ENCODE peak calls at places on chromosomes 1 and 21, in six cellular contexts. G is AG09309, K is colonic mucosa, U is tibial artery, O is RWPE2, R is heart left ventricle. Q is an unnamed sample.
A peak's percentile ranks its signal among the peaks of the same experiment; 100 is the strongest.

GRCh38 chr1:57963545-57963944 is 539.7 kb upstream of the DAB1 start:
- DNase-seq in K (no peak), R (no peak), G (no peak), O (no peak), U (no peak), Q (no peak)

GRCh38 chr1:25572107-25572506 is 28.7 kb downstream of the LDLRAP1 start:
- DNase-seq in G (no peak), K (no peak), U (no peak), R (no peak), O (no peak), Q (no peak)

GRCh38 chr1:167196185-167196584 is 24.5 kb upstream of the POU2F1 start:
- DNase-seq in K (no peak), U (no peak), G (no peak), O (no peak), R (no peak), Q (no peak)

GRCh38 chr1:212311836-212312497 is 26.8 kb downstream of the PPP2R5A start:
- DNase-seq in O (no peak), K (no peak), U (no peak), G (no peak), R (no peak), Q (no peak)

GRCh38 chr1:145858238-145858936 is 494 bp downstream of the PIAS3 start:
- DNase-seq in O (no peak), R (peak; percentile 54), K (peak; percentile 75), U (peak; percentile 66), G (no peak), Q (no peak)

GRCh38 chr1:63601912-63602311 is 8.7 kb downstream of the PGM1 start:
- DNase-seq in U (no peak), O (no peak), K (no peak), R (no peak), G (no peak), Q (no peak)

GRCh38 chr1:63671514-63671913 is 78.3 kb downstream of the PGM1 start:
- DNase-seq in R (no peak), G (no peak), O (no peak), U (no peak), K (no peak), Q (no peak)

GRCh38 chr1:201903135-201903534 is 14.4 kb downstream of the SHISA4 start:
- DNase-seq in G (no peak), K (no peak), O (no peak), U (peak; percentile 86), R (no peak), Q (no peak)

GRCh38 chr1:83497563-83497962 is 501.4 kb downstream of the TTLL7 start:
- DNase-seq in O (no peak), K (no peak), U (no peak), R (no peak), G (no peak), Q (no peak)

GRCh38 chr1:113195115-113195845 is 122.3 kb downstream of the LRIG2 start:
- DNase-seq in U (no peak), O (no peak), G (no peak), R (no peak), K (peak; percentile 66), Q (no peak)

GRCh38 chr1:30977105-30977504 is 68.5 kb upstream of the SDC3 start:
- DNase-seq in U (no peak), K (no peak), R (no peak), O (no peak), G (no peak), Q (no peak)

GRCh38 chr21:42735061-42735460 is 81.6 kb downstream of the PDE9A start:
- DNase-seq in K (no peak), G (no peak), R (no peak), U (no peak), O (no peak), Q (no peak)

GRCh38 chr1:41683681-41684500 is 199.4 kb upstream of the EDN2 start:
- DNase-seq in G (no peak), K (peak; percentile 25), U (no peak), O (no peak), R (no peak), Q (no peak)

GRCh38 chr1:41882496-41882895 is 36.2 kb downstream of the HIVEP3 start:
- DNase-seq in R (no peak), K (no peak), U (no peak), G (no peak), O (no peak), Q (no peak)

GRCh38 chr1:15952317-15953258 is 23.3 kb downstream of the ZBTB17 start:
- DNase-seq in U (no peak), G (peak; percentile 85), R (no peak), O (peak; percentile 95), K (no peak), Q (no peak)

GRCh38 chr1:237235080-237235479 is 193.1 kb downstream of the RYR2 start:
- DNase-seq in O (no peak), R (peak; percentile 27), G (no peak), K (no peak), U (no peak), Q (peak; percentile 16)

GRCh38 chr1:170668301-170668789 is 4.4 kb downstream of the PRRX1 start:
- DNase-seq in U (peak; percentile 71), G (no peak), K (no peak), R (no peak), O (no peak), Q (no peak)

GRCh38 chr1:179576509-179576908 is 761 bp upstream of the NPHS2 start:
- DNase-seq in O (no peak), K (no peak), G (no peak), R (no peak), U (no peak), Q (no peak)

GRCh38 chr1:209884665-209885117 is 53.3 kb upstream of the SYT14 start:
- DNase-seq in R (no peak), G (peak; percentile 93), O (peak; percentile 77), U (peak; percentile 79), K (peak; percentile 39), Q (peak; percentile 100)

GRCh38 chr1:39960461-39960958 is 5.6 kb downstream of the MFSD2A start:
- DNase-seq in G (no peak), O (peak; percentile 74), K (peak; percentile 84), R (peak; percentile 33), U (peak; percentile 32), Q (no peak)

DNA sequence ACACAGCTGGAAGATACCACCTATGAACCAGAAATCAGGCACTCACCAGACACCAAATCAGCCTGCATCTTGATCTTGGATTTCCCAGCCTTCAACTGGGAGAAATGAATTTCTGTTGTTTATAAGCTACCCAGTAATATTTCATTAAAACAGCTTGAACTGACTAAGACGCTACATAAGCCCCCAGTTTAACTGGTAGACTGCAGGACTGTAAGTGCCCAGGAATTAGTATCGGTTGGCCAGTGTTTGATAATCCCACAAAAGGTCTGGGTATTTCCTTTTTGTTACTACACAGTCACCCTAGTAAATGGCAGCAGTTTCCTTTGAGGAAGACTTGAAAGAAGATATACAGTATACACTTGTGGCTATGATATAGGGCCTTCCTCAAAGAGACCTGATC is 7.3 kb upstream of the SLC35D1 start:
- DNase-seq in O (no peak), R (no peak), K (no peak), U (no peak), G (no peak), Q (no peak)
- TF ChIP-seq CTCF in O (no peak), R (no peak), K (no peak), U (no peak), G (no peak), Q (no peak)

GRCh38 chr1:44036409-44037111 is 5.3 kb upstream of the SLC6A9 start:
- DNase-seq in G (no peak), O (no peak), K (peak; percentile 85), U (peak; percentile 67), R (peak; percentile 49), Q (no peak)
- TF ChIP-seq CTCF in G (peak; percentile 82), O (peak; percentile 90), K (peak; percentile 83), U (peak; percentile 90), R (peak; percentile 64), Q (peak; percentile 90)

GRCh38 chr1:204360314-204360713 is 585 bp upstream of the PLEKHA6 start:
- DNase-seq in R (no peak), G (no peak), U (no peak), O (no peak), K (no peak), Q (no peak)

GRCh38 chr1:204358605-204359004 is 1.1 kb downstream of the PLEKHA6 start:
- DNase-seq in G (no peak), K (no peak), U (no peak), O (no peak), R (no peak), Q (no peak)

GRCh38 chr1:204359131-204359473 is 627 bp downstream of the PLEKHA6 start:
- DNase-seq in O (no peak), G (no peak), U (no peak), K (no peak), R (no peak), Q (no peak)

GRCh38 chr1:204358145-204358544 is 1.6 kb downstream of the PLEKHA6 start:
- DNase-seq in U (no peak), R (no peak), O (no peak), G (no peak), K (no peak), Q (no peak)

DNA sequence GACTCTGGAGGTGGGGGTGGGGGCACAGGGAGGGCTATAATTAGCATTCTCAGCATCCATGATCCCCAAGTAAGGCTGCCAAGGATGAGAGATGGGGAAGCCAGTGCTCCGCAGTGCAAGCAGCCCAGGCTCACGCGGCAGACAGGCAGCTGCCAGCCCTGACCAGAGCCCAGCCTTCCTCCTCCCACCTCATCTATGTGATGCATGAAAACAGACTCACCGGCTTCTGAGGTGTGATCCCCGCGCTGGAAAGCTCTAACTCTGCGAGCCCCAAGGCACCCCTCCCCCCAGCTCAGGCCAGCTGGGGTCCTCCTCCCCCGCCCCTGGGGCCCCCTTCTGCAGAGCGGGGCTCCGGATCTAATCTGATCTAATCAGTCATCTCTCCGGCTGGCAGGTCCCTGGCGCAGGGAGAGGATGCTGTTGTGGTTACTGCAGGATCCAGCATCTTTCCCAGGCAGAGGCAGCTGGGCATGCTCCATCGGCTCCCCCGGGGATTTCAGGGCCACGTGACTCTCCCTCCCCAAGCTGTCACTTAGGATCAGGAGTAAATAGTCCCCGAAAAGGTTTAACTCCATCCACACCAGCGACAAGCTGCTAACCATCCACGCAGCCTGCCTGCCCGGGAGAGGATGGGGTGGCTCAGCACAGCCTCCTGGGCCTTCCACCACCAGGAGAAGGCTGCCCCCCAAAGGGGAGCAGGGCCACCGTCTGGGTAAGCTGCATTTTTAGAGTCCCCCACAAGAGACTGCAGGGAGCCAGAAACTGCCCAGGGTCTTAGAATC is at the start of gene PLEKHA6:
- DNase-seq in G (peak; percentile 18), U (no peak), K (no peak), O (no peak), R (peak; percentile 50), Q (no peak)
- TF ChIP-seq CTCF in G (peak; percentile 74), U (peak; percentile 28), K (no peak), O (peak; percentile 36), R (peak; percentile 12), Q (peak; percentile 55)

GRCh38 chr1:178465011-178465410 is 31.8 kb downstream of the CLEC20A start:
- DNase-seq in R (no peak), K (no peak), O (no peak), G (peak; percentile 21), U (no peak), Q (peak; percentile 54)
- TF ChIP-seq CTCF in R (no peak), K (no peak), O (no peak), G (no peak), U (no peak), Q (no peak)

GRCh38 chr1:65084068-65084467 is 63.9 kb upstream of the AK4 start:
- DNase-seq in G (no peak), R (no peak), U (no peak), O (no peak), K (no peak), Q (no peak)
- TF ChIP-seq CTCF in G (no peak), R (no peak), U (no peak), O (no peak), K (no peak), Q (no peak)

GRCh38 chr1:205976708-205977107 is 26.5 kb downstream of the RAB7B start:
- DNase-seq in K (no peak), G (no peak), R (peak; percentile 82), O (no peak), U (no peak), Q (no peak)
- TF ChIP-seq CTCF in K (no peak), G (no peak), R (no peak), O (no peak), U (no peak), Q (no peak)